ENCODE peak calls at places on chromosomes 11 and 22, in eight cellular contexts. K, I, N, U, B, S, L and M are unnamed samples.
A peak's percentile ranks its signal among the peaks of the same experiment; 100 is the strongest.

GRCh38 chr11:17012712-17013547 is 1.3 kb downstream of the PLEKHA7 start:
- DNase-seq in K (peak; percentile 86), I (peak; percentile 14), N (peak; percentile 81), U (peak; percentile 94), B (peak; percentile 52), S (peak; percentile 76), L (peak; percentile 74), M (no peak)

GRCh38 chr22:19224985-19225384 is 46.4 kb upstream of the SLC25A1 start:
- DNase-seq in K (no peak), I (no peak), N (no peak), U (no peak), B (no peak), S (no peak), L (no peak), M (no peak)

GRCh38 chr22:41351011-41351410 is 30.7 kb upstream of the TEF start:
- DNase-seq in K (no peak), I (no peak), N (no peak), U (no peak), B (no peak), S (no peak), L (no peak), M (no peak)

GRCh38 chr11:4641501-4641900 is 2.3 kb upstream of the OR51E1 start:
- DNase-seq in K (no peak), I (no peak), N (no peak), U (no peak), B (no peak), S (no peak), L (no peak), M (no peak)

GRCh38 chr11:74634537-74634936 is 42.2 kb downstream of the POLD3 start:
- DNase-seq in K (no peak), I (peak; percentile 27), N (peak; percentile 38), U (peak; percentile 81), B (peak; percentile 66), S (no peak), L (peak; percentile 39), M (peak; percentile 16)

GRCh38 chr11:116874251-116874650 is 36.8 kb upstream of the APOA1 start:
- DNase-seq in K (no peak), I (no peak), N (peak; percentile 45), U (no peak), B (peak; percentile 43), S (no peak), L (no peak), M (no peak)

GRCh38 chr11:85663080-85663729 is 1.7 kb downstream of the CREBZF start:
- DNase-seq in K (no peak), I (peak; percentile 35), N (peak; percentile 24), U (no peak), B (no peak), S (no peak), L (no peak), M (no peak)

GRCh38 chr22:50699754-50700386 is 27.2 kb downstream of the SHANK3 start:
- DNase-seq in K (peak; percentile 57), I (no peak), N (no peak), U (no peak), B (no peak), S (peak; percentile 79), L (no peak), M (no peak)

GRCh38 chr22:41697126-41697775 is 2.1 kb upstream of the MEI1 start:
- DNase-seq in K (peak; percentile 95), I (peak; percentile 97), N (peak; percentile 90), U (peak; percentile 83), B (peak; percentile 80), S (peak; percentile 99), L (peak; percentile 97), M (peak; percentile 80)

GRCh38 chr11:36186340-36186739 is 102.9 kb downstream of the COMMD9 start:
- DNase-seq in K (no peak), I (peak; percentile 85), N (no peak), U (peak; percentile 10), B (peak; percentile 87), S (no peak), L (no peak), M (no peak)

GRCh38 chr11:44976576-44976975 is 25.9 kb upstream of the TP53I11 start:
- DNase-seq in K (no peak), I (no peak), N (no peak), U (no peak), B (no peak), S (no peak), L (peak; percentile 63), M (no peak)
- H3K4me1 ChIP-seq in K (peaks cover 20% of the 10 kb centered on the region), I (no peaks in the 10 kb centered on the region), N (peaks cover 15% of the 10 kb centered on the region), U (peaks cover 37% of the 10 kb centered on the region), B (peaks cover 5% of the 10 kb centered on the region), S (peaks cover 27% of the 10 kb centered on the region), L (peaks cover 16% of the 10 kb centered on the region), M (peaks cover 47% of the 10 kb centered on the region)

GRCh38 chr11:1006762-1007161 is 29.8 kb downstream of the MUC6 start:
- DNase-seq in K (no peak), I (no peak), N (no peak), U (no peak), B (no peak), S (no peak), L (no peak), M (no peak)
- H3K36me3 ChIP-seq in K (peaks cover 59% of the 10 kb centered on the region), I (peaks cover 96% of the 10 kb centered on the region), N (peaks cover 89% of the 10 kb centered on the region), U (peaks cover 17% of the 10 kb centered on the region), B (peaks cover 72% of the 10 kb centered on the region), S (peaks cover 58% of the 10 kb centered on the region), L (peaks cover 21% of the 10 kb centered on the region), M (peaks cover 97% of the 10 kb centered on the region)

GRCh38 chr22:46738961-46739870 is 1.2 kb upstream of the CERK start:
- DNase-seq in K (peak; percentile 78), I (peak; percentile 54), N (peak; percentile 53), U (no peak), B (peak; percentile 72), S (peak; percentile 78), L (peak; percentile 89), M (no peak)
- H3K9ac ChIP-seq in K (peak overlapping the region; percentile 65), I (peak overlapping the region; percentile 88), N (peak overlapping the region; percentile 80), U (no peak overlapping the region), B (peak overlapping the region; percentile 38), S (no peak overlapping the region), L (peak overlapping the region; percentile 92), M (peak overlapping the region; percentile 74)

GRCh38 chr22:29074276-29074625 is 1.4 kb downstream of the KREMEN1 start:
- DNase-seq in K (no peak), I (no peak), N (no peak), U (no peak), B (no peak), S (no peak), L (peak; percentile 38), M (no peak)
- H3K4me1 ChIP-seq in K (peaks cover 19% of the 10 kb centered on the region), I (peaks cover 21% of the 10 kb centered on the region), N (peaks cover 17% of the 10 kb centered on the region), U (peaks cover 10% of the 10 kb centered on the region), B (no peaks in the 10 kb centered on the region), S (no peaks in the 10 kb centered on the region), L (peaks cover 9% of the 10 kb centered on the region), M (peaks cover 3% of the 10 kb centered on the region)

GRCh38 chr11:107799245-107799859 is 59.2 kb downstream of the SLC35F2 start:
- DNase-seq in K (peak; percentile 76), I (peak; percentile 83), N (peak; percentile 67), U (peak; percentile 94), B (peak; percentile 57), S (peak; percentile 89), L (peak; percentile 72), M (peak; percentile 42)

GRCh38 chr11:107801641-107802040 is 56.9 kb downstream of the SLC35F2 start:
- DNase-seq in K (no peak), I (no peak), N (no peak), U (peak; percentile 32), B (no peak), S (no peak), L (no peak), M (no peak)

GRCh38 chr11:107808526-107808925 is 50.1 kb downstream of the SLC35F2 start:
- DNase-seq in K (no peak), I (no peak), N (no peak), U (no peak), B (no peak), S (no peak), L (no peak), M (no peak)

GRCh38 chr11:107804219-107804618 is 54.4 kb downstream of the SLC35F2 start:
- DNase-seq in K (no peak), I (no peak), N (no peak), U (no peak), B (no peak), S (no peak), L (no peak), M (no peak)
- H3K36me3 ChIP-seq in K (no peaks in the 10 kb centered on the region), I (peaks cover 7% of the 10 kb centered on the region), N (peaks cover 59% of the 10 kb centered on the region), U (peaks cover 73% of the 10 kb centered on the region), B (peaks cover 3% of the 10 kb centered on the region), S (peaks cover 40% of the 10 kb centered on the region), L (no peaks in the 10 kb centered on the region), M (peaks cover 26% of the 10 kb centered on the region)

GRCh38 chr11:111177037-111177988 is 68.2 kb upstream of the POU2AF2 start:
- DNase-seq in K (no peak), I (no peak), N (no peak), U (no peak), B (no peak), S (no peak), L (no peak), M (no peak)
- H3K9ac ChIP-seq in K (no peak overlapping the region), I (no peak overlapping the region), N (no peak overlapping the region), U (no peak overlapping the region), B (no peak overlapping the region), S (no peak overlapping the region), L (no peak overlapping the region), M (no peak overlapping the region)

GRCh38 chr11:327581-327923 is 6.9 kb upstream of the IFITM3 start:
- DNase-seq in K (no peak), I (no peak), N (no peak), U (no peak), B (no peak), S (no peak), L (no peak), M (no peak)

GRCh38 chr11:324131-324530 is 3.5 kb upstream of the IFITM3 start:
- DNase-seq in K (peak; percentile 33), I (no peak), N (peak; percentile 13), U (no peak), B (no peak), S (peak; percentile 61), L (no peak), M (no peak)

GRCh38 chr11:326592-326841 is 5.9 kb upstream of the IFITM3 start:
- DNase-seq in K (no peak), I (no peak), N (no peak), U (no peak), B (no peak), S (peak; percentile 52), L (no peak), M (no peak)

GRCh38 chr11:326842-327580 is 6.4 kb upstream of the IFITM3 start:
- DNase-seq in K (peak; percentile 96), I (no peak), N (peak; percentile 51), U (no peak), B (peak; percentile 42), S (no peak), L (peak; percentile 73), M (no peak)

GRCh38 chr11:325796-326591 is 5.3 kb upstream of the IFITM3 start:
- DNase-seq in K (peak; percentile 79), I (no peak), N (no peak), U (no peak), B (no peak), S (peak; percentile 53), L (no peak), M (no peak)
- H3K4me1 ChIP-seq in K (peaks cover 18% of the 10 kb centered on the region), I (peaks cover 37% of the 10 kb centered on the region), N (peaks cover 27% of the 10 kb centered on the region), U (no peaks in the 10 kb centered on the region), B (peaks cover 15% of the 10 kb centered on the region), S (no peaks in the 10 kb centered on the region), L (peaks cover 5% of the 10 kb centered on the region), M (peaks cover 12% of the 10 kb centered on the region)